ENCODE peak calls at places on chromosomes 7 and 10, in four cellular contexts. Z is EL, J is K562, M is PC-3. A is an unnamed sample.

GRCh38 chr10:128431083-128431482 is 304.9 kb upstream of the MKI67 start:
- DNase-seq in Z (no peak), J (no peak), M (no peak), A (no peak)

GRCh38 chr10:127012769-127013152 is 107.5 kb downstream of the DOCK1 start:
- DNase-seq in J (no peak), Z (peak), M (peak), A (peak)

GRCh38 chr7:36128448-36129047 is 24.5 kb upstream of the EEPD1 start:
- DNase-seq in J (peak), M (peak), Z (peak), A (peak)

GRCh38 chr10:80136134-80136571 is 3.6 kb downstream of the PLAC9 start:
- DNase-seq in M (peak), J (no peak), Z (peak), A (no peak)

GRCh38 chr10:17647316-17647715 is 3.4 kb downstream of the STAM start:
- DNase-seq in M (no peak), J (no peak), Z (no peak), A (no peak)

GRCh38 chr10:98403812-98404504 is 11.0 kb downstream of the PYROXD2 start:
- DNase-seq in J (no peak), M (peak), Z (peak), A (peak)

GRCh38 chr7:44280636-44280992 is 44.8 kb downstream of the CAMK2B start:
- DNase-seq in J (no peak), Z (no peak), M (no peak), A (no peak)

GRCh38 chr10:122505011-122505410 is 43.7 kb downstream of the HTRA1 start:
- DNase-seq in J (no peak), Z (no peak), M (no peak), A (no peak)

GRCh38 chr7:122006687-122007086 is 133.7 kb downstream of the PTPRZ1 start:
- DNase-seq in M (peak), Z (no peak), J (no peak), A (peak)

GRCh38 chr10:50576245-50576815 is 47.4 kb downstream of the SGMS1 start:
- DNase-seq in Z (peak), M (peak), J (no peak), A (no peak)

GRCh38 chr10:3339121-3339520 is 166.5 kb upstream of the PITRM1 start:
- DNase-seq in J (no peak), Z (no peak), M (no peak), A (no peak)

GRCh38 chr7:134618756-134619530 is 27.7 kb upstream of the BPGM start:
- DNase-seq in J (no peak), Z (peak), M (peak), A (peak)

GRCh38 chr7:123440202-123440601 is 94.2 kb downstream of the IQUB start:
- DNase-seq in M (no peak), Z (no peak), J (no peak), A (no peak)

GRCh38 chr7:4765776-4766490 is 9.5 kb upstream of the AP5Z1 start:
- DNase-seq in J (no peak), M (no peak), Z (no peak), A (no peak)

GRCh38 chr7:146575903-146576302 is 459.3 kb downstream of the CNTNAP2 start:
- DNase-seq in M (no peak), J (no peak), Z (no peak), A (no peak)

GRCh38 chr10:73623056-73623455 is 18.2 kb downstream of the MYOZ1 start:
- DNase-seq in J (no peak), M (no peak), Z (no peak), A (no peak)

GRCh38 chr10:62935022-62935421 is 118.9 kb upstream of the EGR2 start:
- DNase-seq in Z (no peak), J (no peak), M (no peak), A (no peak)

GRCh38 chr7:34315032-34315431 is 343.0 kb upstream of the NPSR1 start:
- DNase-seq in M (no peak), J (no peak), Z (peak), A (peak)

GRCh38 chr7:77537136-77537594 is at the start of gene PTPN12:
- DNase-seq in J (no peak), M (no peak), Z (no peak), A (no peak)

GRCh38 chr7:47034180-47034579 is 547.7 kb downstream of the TNS3 start:
- DNase-seq in J (no peak), M (no peak), Z (peak), A (no peak)

GRCh38 chr7:74306737-74307469 is 17.7 kb downstream of the CLIP2 start:
- DNase-seq in M (peak), J (peak), Z (peak), A (peak)

GRCh38 chr7:41481353-41481752 is 221.5 kb downstream of the INHBA start:
- DNase-seq in J (no peak), M (no peak), Z (no peak), A (no peak)

A was measured in bronchial epithelial cell.